ENCODE peak calls at places on chromosomes 7 and 10, in five cellular contexts. One of them, this sample, is unnamed.

GRCh38 chr10:74988787-74989574 is 122.5 kb upstream of the SAMD8 start:
- DNase-seq in esophagus muscularis mucosa: no peak
- DNase-seq in BJ: no peak
- DNase-seq in cardiac fibroblast: no peak
- DNase-seq in progenitor cell of endocrine pancreas: no peak
- DNase-seq in this sample: no peak

GRCh38 chr7:75727881-75728592 is 10.7 kb downstream of the HIP1 start:
- DNase-seq in cardiac fibroblast: peak; percentile 37
- DNase-seq in esophagus muscularis mucosa: no peak
- DNase-seq in BJ: no peak
- DNase-seq in progenitor cell of endocrine pancreas: no peak
- DNase-seq in this sample: no peak

GRCh38 chr10:99532687-99533495 is at the start of gene NKX2-3:
- DNase-seq in cardiac fibroblast: peak; percentile 36
- DNase-seq in BJ: no peak
- DNase-seq in progenitor cell of endocrine pancreas: no peak
- DNase-seq in esophagus muscularis mucosa: no peak
- DNase-seq in this sample: no peak

GRCh38 chr7:4782333-4783291 is 7.2 kb downstream of the AP5Z1 start:
- DNase-seq in cardiac fibroblast: no peak
- DNase-seq in esophagus muscularis mucosa: no peak
- DNase-seq in progenitor cell of endocrine pancreas: no peak
- DNase-seq in BJ: no peak
- DNase-seq in this sample: no peak

GRCh38 chr7:82335927-82336326 is 107.7 kb downstream of the CACNA2D1 start:
- DNase-seq in progenitor cell of endocrine pancreas: no peak
- DNase-seq in esophagus muscularis mucosa: no peak
- DNase-seq in cardiac fibroblast: peak; percentile 19
- DNase-seq in BJ: no peak
- DNase-seq in this sample: no peak

GRCh38 chr10:72039377-72039776 is 49.0 kb downstream of the SPOCK2 start:
- DNase-seq in esophagus muscularis mucosa: no peak
- DNase-seq in BJ: no peak
- DNase-seq in progenitor cell of endocrine pancreas: no peak
- DNase-seq in cardiac fibroblast: no peak
- DNase-seq in this sample: no peak

GRCh38 chr7:43694399-43694748 is 34.9 kb downstream of the COA1 start:
- DNase-seq in esophagus muscularis mucosa: no peak
- DNase-seq in progenitor cell of endocrine pancreas: no peak
- DNase-seq in BJ: peak; percentile 62
- DNase-seq in cardiac fibroblast: peak; percentile 79
- DNase-seq in this sample: no peak

GRCh38 chr10:121928528-121928884 is 675 bp upstream of the ATE1 start:
- DNase-seq in BJ: no peak
- DNase-seq in cardiac fibroblast: peak; percentile 22
- DNase-seq in progenitor cell of endocrine pancreas: no peak
- DNase-seq in esophagus muscularis mucosa: no peak
- DNase-seq in this sample: peak; percentile 88

GRCh38 chr10:8392216-8392615 is 337.7 kb downstream of the GATA3 start:
- DNase-seq in cardiac fibroblast: peak; percentile 32
- DNase-seq in BJ: peak; percentile 65
- DNase-seq in esophagus muscularis mucosa: no peak
- DNase-seq in progenitor cell of endocrine pancreas: no peak
- DNase-seq in this sample: no peak

GRCh38 chr10:31897506-31897905 is 31.1 kb downstream of the ARHGAP12 start:
- DNase-seq in cardiac fibroblast: peak; percentile 37
- DNase-seq in BJ: no peak
- DNase-seq in esophagus muscularis mucosa: no peak
- DNase-seq in progenitor cell of endocrine pancreas: no peak
- DNase-seq in this sample: no peak

GRCh38 chr7:71521506-71521905 is 389.6 kb downstream of the GALNT17 start:
- DNase-seq in BJ: no peak
- DNase-seq in cardiac fibroblast: no peak
- DNase-seq in progenitor cell of endocrine pancreas: no peak
- DNase-seq in esophagus muscularis mucosa: no peak
- DNase-seq in this sample: no peak

GRCh38 chr7:130699686-130700085 is 13.3 kb upstream of the TSGA13 start:
- DNase-seq in progenitor cell of endocrine pancreas: no peak
- DNase-seq in esophagus muscularis mucosa: no peak
- DNase-seq in BJ: no peak
- DNase-seq in cardiac fibroblast: no peak
- DNase-seq in this sample: no peak

GRCh38 chr10:7734821-7735220 is 31.7 kb downstream of the ITIH2 start:
- DNase-seq in esophagus muscularis mucosa: no peak
- DNase-seq in BJ: no peak
- DNase-seq in progenitor cell of endocrine pancreas: no peak
- DNase-seq in cardiac fibroblast: no peak
- DNase-seq in this sample: peak; percentile 69

GRCh38 chr10:118629211-118629610 is 33.8 kb upstream of the PRLHR start:
- DNase-seq in esophagus muscularis mucosa: no peak
- DNase-seq in progenitor cell of endocrine pancreas: no peak
- DNase-seq in cardiac fibroblast: peak; percentile 5
- DNase-seq in BJ: peak; percentile 9
- DNase-seq in this sample: no peak

GRCh38 chr7:45682358-45682735 is 108.2 kb downstream of the ADCY1 start:
- DNase-seq in progenitor cell of endocrine pancreas: no peak
- DNase-seq in cardiac fibroblast: no peak
- DNase-seq in BJ: no peak
- DNase-seq in esophagus muscularis mucosa: peak; percentile 87
- DNase-seq in this sample: peak; percentile 62

GRCh38 chr10:4215963-4216575 is 431.1 kb upstream of the KLF6 start:
- DNase-seq in esophagus muscularis mucosa: no peak
- DNase-seq in progenitor cell of endocrine pancreas: no peak
- DNase-seq in cardiac fibroblast: no peak
- DNase-seq in BJ: no peak
- DNase-seq in this sample: no peak

GRCh38 chr10:8301831-8302230 is 247.3 kb downstream of the GATA3 start:
- DNase-seq in cardiac fibroblast: no peak
- DNase-seq in progenitor cell of endocrine pancreas: no peak
- DNase-seq in esophagus muscularis mucosa: no peak
- DNase-seq in BJ: no peak
- DNase-seq in this sample: no peak

GRCh38 chr10:69438531-69439349 is 12.5 kb upstream of the TSPAN15 start:
- DNase-seq in BJ: no peak
- DNase-seq in cardiac fibroblast: peak; percentile 51
- DNase-seq in esophagus muscularis mucosa: no peak
- DNase-seq in progenitor cell of endocrine pancreas: no peak
- DNase-seq in this sample: no peak

GRCh38 chr10:91389636-91390512 is 20.3 kb upstream of the HECTD2 start:
- DNase-seq in BJ: no peak
- DNase-seq in esophagus muscularis mucosa: no peak
- DNase-seq in progenitor cell of endocrine pancreas: no peak
- DNase-seq in cardiac fibroblast: peak; percentile 75
- DNase-seq in this sample: no peak

GRCh38 chr7:41709621-41710020 is 6.7 kb upstream of the INHBA start:
- DNase-seq in BJ: peak; percentile 71
- DNase-seq in cardiac fibroblast: peak; percentile 80
- DNase-seq in progenitor cell of endocrine pancreas: no peak
- DNase-seq in esophagus muscularis mucosa: no peak
- DNase-seq in this sample: no peak

GRCh38 chr7:108875139-108875538 is 305.5 kb downstream of the DNAJB9 start:
- DNase-seq in progenitor cell of endocrine pancreas: no peak
- DNase-seq in esophagus muscularis mucosa: no peak
- DNase-seq in BJ: no peak
- DNase-seq in cardiac fibroblast: peak; percentile 46
- DNase-seq in this sample: no peak

GRCh38 chr10:34723746-34724145 is 91.3 kb downstream of the PARD3 start:
- DNase-seq in esophagus muscularis mucosa: peak; percentile 75
- DNase-seq in cardiac fibroblast: peak; percentile 85
- DNase-seq in progenitor cell of endocrine pancreas: no peak
- DNase-seq in BJ: no peak
- DNase-seq in this sample: no peak

GRCh38 chr7:36244429-36244828 is 91.4 kb downstream of the EEPD1 start:
- DNase-seq in progenitor cell of endocrine pancreas: no peak
- DNase-seq in cardiac fibroblast: no peak
- DNase-seq in BJ: no peak
- DNase-seq in esophagus muscularis mucosa: no peak
- DNase-seq in this sample: no peak

DNA sequence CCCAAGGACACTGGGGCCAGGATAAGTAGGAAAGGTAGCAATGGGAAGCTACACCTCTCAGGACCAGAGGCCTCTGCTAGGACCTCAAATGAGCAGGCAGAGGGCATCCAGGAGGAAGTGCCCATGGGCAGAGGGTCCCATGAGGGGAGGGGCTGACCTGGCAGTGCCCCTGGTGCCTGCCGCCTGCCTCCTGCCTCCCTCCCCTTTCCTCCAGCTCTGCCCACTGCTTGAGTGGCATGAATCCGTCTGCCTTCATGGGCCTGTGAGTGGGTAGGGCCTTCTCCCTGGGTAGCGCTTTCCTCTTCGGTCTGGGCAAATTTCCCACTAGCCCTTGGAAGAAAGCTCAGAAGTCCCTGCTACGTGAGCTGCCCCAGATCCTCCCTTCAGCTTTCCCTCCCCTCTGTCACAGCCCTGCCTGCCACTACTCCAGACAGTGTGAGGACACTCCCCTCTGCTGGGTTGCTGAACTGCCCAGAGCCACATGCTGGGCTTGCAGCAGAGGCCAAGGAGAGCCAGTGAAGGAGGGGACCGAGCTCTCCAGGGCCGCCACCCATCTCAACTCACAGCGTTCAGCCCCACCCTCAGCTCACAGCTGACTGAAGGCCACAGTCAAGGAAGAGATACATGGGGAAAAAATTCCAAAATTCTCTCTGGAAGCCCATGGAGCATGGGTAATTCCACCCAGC is 141.4 kb downstream of the ARHGAP22 start:
- DNase-seq in BJ: no peak
- DNase-seq in cardiac fibroblast: peak; percentile 49
- DNase-seq in esophagus muscularis mucosa: no peak
- DNase-seq in progenitor cell of endocrine pancreas: no peak
- DNase-seq in this sample: peak; percentile 70
- TF ChIP-seq CTCF in BJ: peak; percentile 10
- TF ChIP-seq CTCF in cardiac fibroblast: no peak
- TF ChIP-seq CTCF in esophagus muscularis mucosa: no peak
- TF ChIP-seq CTCF in progenitor cell of endocrine pancreas: no peak
- TF ChIP-seq CTCF in this sample: no peak

DNA sequence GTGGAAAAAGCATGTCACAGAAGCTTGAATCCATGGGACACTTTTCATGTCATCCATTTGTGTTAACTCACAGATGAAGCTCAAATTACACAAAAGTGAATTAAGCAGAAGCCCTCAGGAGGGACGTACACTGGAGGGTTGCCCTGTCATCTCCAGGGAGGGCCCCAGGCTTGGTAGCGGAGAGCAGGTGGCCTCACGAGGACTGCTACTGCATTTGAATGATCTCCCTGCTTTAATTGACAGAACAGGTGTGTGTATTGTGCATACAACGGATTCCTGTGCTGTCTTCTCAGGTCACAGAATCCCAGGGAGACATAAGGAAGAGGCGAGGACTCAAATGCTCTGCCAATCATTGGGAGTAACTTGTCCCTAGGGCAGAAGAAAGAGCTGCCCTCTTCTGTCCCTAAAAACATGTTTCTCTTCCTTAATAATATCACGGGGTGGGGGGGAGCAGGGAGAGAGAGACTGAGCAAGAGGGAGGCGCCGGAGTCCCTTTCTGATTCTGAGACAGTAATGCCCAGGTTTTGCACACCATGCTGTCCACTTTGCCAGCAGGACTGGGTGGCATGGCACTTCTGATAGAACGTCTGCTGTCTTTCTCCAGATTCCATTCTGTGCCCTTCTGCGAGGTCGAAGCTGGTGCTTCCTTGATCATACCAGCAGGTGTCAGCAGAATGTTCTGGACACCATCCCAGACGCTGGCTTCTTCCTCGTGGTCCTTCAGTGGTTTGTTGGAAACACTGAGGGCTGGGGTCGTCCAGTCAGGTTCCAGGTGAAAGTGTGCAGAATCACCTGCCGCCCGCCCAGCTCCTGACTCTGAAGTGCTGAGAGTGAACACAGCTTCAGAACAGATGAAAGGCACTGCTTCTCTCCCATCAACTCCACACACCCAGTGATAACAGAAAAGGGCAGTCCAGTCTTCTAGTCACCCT is 26.1 kb upstream of the RASGEF1A start:
- DNase-seq in esophagus muscularis mucosa: no peak
- DNase-seq in BJ: no peak
- DNase-seq in cardiac fibroblast: peak; percentile 66
- DNase-seq in progenitor cell of endocrine pancreas: peak; percentile 34
- DNase-seq in this sample: no peak
- TF ChIP-seq CTCF in esophagus muscularis mucosa: peak; percentile 72
- TF ChIP-seq CTCF in BJ: peak; percentile 79
- TF ChIP-seq CTCF in cardiac fibroblast: peak; percentile 76
- TF ChIP-seq CTCF in progenitor cell of endocrine pancreas: peak; percentile 78
- TF ChIP-seq CTCF in this sample: peak; percentile 60

GRCh38 chr10:79103078-79103477 is 34.3 kb downstream of the ZMIZ1 start:
- DNase-seq in BJ: no peak
- DNase-seq in esophagus muscularis mucosa: no peak
- DNase-seq in cardiac fibroblast: no peak
- DNase-seq in progenitor cell of endocrine pancreas: no peak
- DNase-seq in this sample: no peak

GRCh38 chr10:79103585-79103984 is 34.8 kb downstream of the ZMIZ1 start:
- DNase-seq in cardiac fibroblast: peak; percentile 25
- DNase-seq in progenitor cell of endocrine pancreas: no peak
- DNase-seq in esophagus muscularis mucosa: no peak
- DNase-seq in BJ: no peak
- DNase-seq in this sample: no peak

GRCh38 chr10:79101560-79101971 is 32.8 kb downstream of the ZMIZ1 start:
- DNase-seq in progenitor cell of endocrine pancreas: no peak
- DNase-seq in BJ: no peak
- DNase-seq in cardiac fibroblast: no peak
- DNase-seq in esophagus muscularis mucosa: no peak
- DNase-seq in this sample: no peak

GRCh38 chr10:79100761-79101160 is 32.0 kb downstream of the ZMIZ1 start:
- DNase-seq in cardiac fibroblast: no peak
- DNase-seq in esophagus muscularis mucosa: no peak
- DNase-seq in progenitor cell of endocrine pancreas: no peak
- DNase-seq in BJ: no peak
- DNase-seq in this sample: no peak

DNA sequence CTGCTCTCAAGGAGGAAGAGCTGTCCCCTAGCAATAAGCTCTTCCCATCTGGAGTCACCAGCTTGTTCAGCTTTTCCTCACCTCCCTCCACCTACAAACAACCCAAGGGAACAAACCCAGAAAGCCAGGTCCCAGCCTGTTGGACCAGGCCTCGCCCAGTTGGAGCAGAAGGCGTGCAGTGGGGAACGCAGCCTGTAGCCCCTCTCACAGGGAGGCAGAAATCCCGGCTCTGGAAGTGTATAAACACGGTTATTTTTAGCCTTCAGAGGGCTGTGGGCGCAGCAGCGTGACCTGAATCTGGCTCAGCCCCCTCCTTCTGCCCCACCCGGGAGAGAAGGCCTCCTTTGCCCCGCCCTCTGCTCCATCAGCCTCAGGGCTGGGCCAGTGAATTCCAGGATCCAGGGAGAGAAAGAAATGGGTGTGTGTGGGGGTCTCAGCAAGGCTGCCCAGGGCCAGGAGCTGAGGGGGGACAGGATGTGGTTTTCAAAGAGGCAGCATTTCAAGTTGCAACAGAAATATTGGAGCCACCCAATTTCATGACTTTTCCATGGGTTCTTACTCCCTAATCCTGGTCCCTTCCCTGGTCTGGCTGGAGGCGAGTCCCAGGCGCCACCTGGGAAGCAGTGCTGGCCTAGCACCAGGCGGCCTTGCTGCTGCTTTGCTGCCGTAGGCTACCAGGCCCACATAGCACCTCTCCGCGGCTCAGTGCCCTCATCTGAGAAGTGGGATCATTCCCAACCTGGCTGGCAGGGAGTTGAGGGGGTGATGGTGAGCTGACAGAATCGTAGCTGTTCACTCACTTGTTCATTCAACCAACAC is 33.5 kb downstream of the ZMIZ1 start:
- DNase-seq in esophagus muscularis mucosa: no peak
- DNase-seq in BJ: no peak
- DNase-seq in cardiac fibroblast: peak; percentile 38
- DNase-seq in progenitor cell of endocrine pancreas: no peak
- DNase-seq in this sample: no peak
- TF ChIP-seq CTCF in esophagus muscularis mucosa: no peak
- TF ChIP-seq CTCF in BJ: no peak
- TF ChIP-seq CTCF in cardiac fibroblast: no peak
- TF ChIP-seq CTCF in progenitor cell of endocrine pancreas: no peak
- TF ChIP-seq CTCF in this sample: no peak

GRCh38 chr10:23294638-23295247 is 49.9 kb downstream of the C10orf67 start:
- DNase-seq in progenitor cell of endocrine pancreas: no peak
- DNase-seq in esophagus muscularis mucosa: no peak
- DNase-seq in cardiac fibroblast: peak; percentile 28
- DNase-seq in BJ: no peak
- DNase-seq in this sample: no peak
- TF ChIP-seq CTCF in progenitor cell of endocrine pancreas: peak; percentile 74
- TF ChIP-seq CTCF in esophagus muscularis mucosa: peak; percentile 30
- TF ChIP-seq CTCF in cardiac fibroblast: peak; percentile 42
- TF ChIP-seq CTCF in BJ: peak; percentile 48
- TF ChIP-seq CTCF in this sample: no peak

This sample was measured in vagina.